ENCODE peak calls at places on chromosomes 6 and 20, in eight cellular contexts. E, S, M, N, Q, B, O and Z are unnamed samples.

GRCh38 chr6:159085396-159085895 is 40.7 kb upstream of the TAGAP start:
- DNase-seq in E (no peak), S (peak), M (no peak), N (no peak), Q (no peak), B (no peak), O (no peak), Z (no peak)

GRCh38 chr20:6142348-6142993 is 19.6 kb upstream of the FERMT1 start:
- DNase-seq in E (peak), S (peak), M (peak), N (no peak), Q (peak), B (peak), O (no peak), Z (peak)

GRCh38 chr6:121944361-121944760 is 455.1 kb upstream of the HSF2 start:
- DNase-seq in E (no peak), S (no peak), M (no peak), N (no peak), Q (no peak), B (peak), O (no peak), Z (no peak)

GRCh38 chr20:1330075-1330830 is 1.3 kb upstream of the SDCBP2 start:
- DNase-seq in E (peak), S (peak), M (peak), N (no peak), Q (no peak), B (no peak), O (peak), Z (no peak)

GRCh38 chr6:150308812-150309475 is 59.9 kb upstream of the IYD start:
- DNase-seq in E (no peak), S (no peak), M (no peak), N (no peak), Q (no peak), B (no peak), O (no peak), Z (no peak)

GRCh38 chr6:10613077-10613476 is 81.3 kb downstream of the C6orf52 start:
- DNase-seq in E (no peak), S (no peak), M (no peak), N (no peak), Q (no peak), B (peak), O (no peak), Z (no peak)

GRCh38 chr6:35796236-35796635 is 887 bp downstream of the CLPS start:
- DNase-seq in E (no peak), S (no peak), M (no peak), N (no peak), Q (no peak), B (no peak), O (no peak), Z (no peak)

GRCh38 chr20:270517-270916 is 13.0 kb downstream of the DEFB132 start:
- DNase-seq in E (no peak), S (no peak), M (no peak), N (no peak), Q (no peak), B (no peak), O (no peak), Z (no peak)

GRCh38 chr6:16031278-16031981 is 97.5 kb upstream of the MYLIP start:
- DNase-seq in E (no peak), S (no peak), M (no peak), N (no peak), Q (no peak), B (no peak), O (no peak), Z (no peak)

GRCh38 chr20:2460752-2461424 is 9.7 kb downstream of the SNRPB start:
- DNase-seq in E (no peak), S (no peak), M (no peak), N (no peak), Q (no peak), B (no peak), O (no peak), Z (no peak)

GRCh38 chr6:152087096-152087495 is 279.6 kb downstream of the ESR1 start:
- DNase-seq in E (no peak), S (no peak), M (no peak), N (no peak), Q (no peak), B (peak), O (no peak), Z (no peak)

GRCh38 chr6:43516367-43516696 is 394 bp downstream of the YIPF3 start:
- DNase-seq in E (no peak), S (no peak), M (no peak), N (no peak), Q (no peak), B (no peak), O (no peak), Z (no peak)

GRCh38 chr20:1848378-1848777 is 46.8 kb upstream of the SIRPA start:
- DNase-seq in E (no peak), S (no peak), M (no peak), N (no peak), Q (no peak), B (no peak), O (no peak), Z (no peak)